ENCODE peak calls at places on chromosomes 12 and 14, in nine cellular contexts. U is stomach, O is Panc1, F is K562, W is sigmoid colon, Y is HCT116, D is prostate gland, C is GM23338, M is vagina. K is an unnamed sample.

GRCh38 chr12:14710632-14711324 is 14.4 kb upstream of the GUCY2C start:
- DNase-seq in F (no peak), M (no peak), C (peak; percentile 56), D (no peak), O (no peak), Y (no peak), W (no peak), U (no peak), K (peak; percentile 20)

GRCh38 chr14:32202468-32202865 is 602 bp downstream of the RNU6-8 start:
- DNase-seq in C (peak; percentile 28), F (peak; percentile 9), W (no peak), U (no peak), Y (no peak), M (no peak), O (peak; percentile 42), D (no peak), K (peak; percentile 18)

GRCh38 chr12:104011265-104011664 is 38.7 kb downstream of the GLT8D2 start:
- DNase-seq in C (no peak), M (no peak), W (no peak), O (peak; percentile 12), F (peak; percentile 51), U (no peak), Y (peak; percentile 16), D (no peak), K (no peak)

GRCh38 chr12:122045262-122045661 is 23.6 kb downstream of the BCL7A start:
- DNase-seq in F (no peak), W (no peak), O (no peak), Y (no peak), C (no peak), D (no peak), M (no peak), U (no peak), K (no peak)

GRCh38 chr12:111056618-111057521 is 136.5 kb upstream of the MYL2 start:
- DNase-seq in W (peak; percentile 37), D (no peak), Y (no peak), F (peak; percentile 17), U (no peak), O (no peak), C (no peak), M (no peak), K (no peak)

GRCh38 chr12:116749884-116750283 is 11.8 kb downstream of the RNFT2 start:
- DNase-seq in Y (no peak), U (no peak), W (no peak), D (no peak), M (no peak), F (no peak), O (no peak), C (no peak), K (no peak)

GRCh38 chr12:52836042-52836466 is 1.9 kb upstream of the KRT79 start:
- DNase-seq in Y (no peak), D (no peak), C (no peak), U (no peak), W (no peak), F (peak; percentile 61), M (no peak), O (no peak), K (no peak)

GRCh38 chr12:103673891-103674375 is 86.9 kb downstream of the STAB2 start:
- DNase-seq in U (no peak), D (no peak), F (peak; percentile 2), M (no peak), O (no peak), C (no peak), W (no peak), Y (no peak), K (no peak)

GRCh38 chr14:104968153-104968527 is 10.0 kb downstream of the AHNAK2 start:
- DNase-seq in U (peak; percentile 45), Y (no peak), D (peak; percentile 66), O (no peak), M (peak; percentile 92), C (peak; percentile 73), W (peak; percentile 96), F (no peak), K (no peak)

GRCh38 chr14:20836668-20837338 is 34.2 kb upstream of the RNASE1 start:
- DNase-seq in C (peak; percentile 85), W (no peak), Y (peak; percentile 66), O (no peak), U (peak; percentile 58), M (no peak), D (peak; percentile 50), F (peak; percentile 36), K (no peak)

GRCh38 chr14:96151242-96151641 is 53.4 kb upstream of the BDKRB2 start:
- DNase-seq in M (peak; percentile 72), C (no peak), F (no peak), U (no peak), W (no peak), O (no peak), Y (no peak), D (no peak), K (no peak)

GRCh38 chr14:78170203-78170602 is at the start of gene NRXN3:
- DNase-seq in C (peak; percentile 86), M (no peak), O (no peak), Y (no peak), U (no peak), F (no peak), W (no peak), D (no peak), K (no peak)

GRCh38 chr12:76137611-76138010 is 53.1 kb upstream of the NAP1L1 start:
- DNase-seq in W (no peak), U (no peak), D (no peak), C (peak; percentile 2), Y (no peak), F (no peak), O (no peak), M (no peak), K (no peak)

GRCh38 chr12:54411398-54412241 is 7.4 kb downstream of the ITGA5 start:
- DNase-seq in Y (no peak), F (peak; percentile 55), U (peak; percentile 31), W (peak; percentile 90), D (no peak), M (no peak), O (peak; percentile 82), C (peak; percentile 66), K (no peak)

GRCh38 chr12:108642269-108642870 is 8.7 kb upstream of the SELPLG start:
- DNase-seq in O (no peak), C (no peak), F (no peak), Y (no peak), M (no peak), U (no peak), W (no peak), D (no peak), K (no peak)

GRCh38 chr14:75222208-75222701 is 45.8 kb upstream of the TMED10 start:
- DNase-seq in U (no peak), W (peak; percentile 73), M (no peak), D (no peak), Y (no peak), O (no peak), F (peak; percentile 34), C (peak; percentile 38), K (no peak)

GRCh38 chr14:39169541-39169900 is 612 bp downstream of the TRAPPC6B start:
- DNase-seq in F (no peak), O (no peak), M (no peak), U (no peak), Y (no peak), D (peak; percentile 32), C (no peak), W (no peak), K (no peak)

GRCh38 chr14:39173198-39173597 is 1.9 kb upstream of the PNN start:
- DNase-seq in Y (no peak), U (no peak), W (no peak), C (no peak), F (no peak), M (no peak), O (no peak), D (no peak), K (no peak)

GRCh38 chr14:39168591-39168990 is 1.5 kb downstream of the TRAPPC6B start:
- DNase-seq in M (no peak), O (no peak), F (no peak), U (no peak), C (no peak), W (no peak), D (no peak), Y (no peak), K (no peak)
- H3K4me3 ChIP-seq in M (peak overlapping the region; percentile 80), O (peak overlapping the region; percentile 91), F (peak overlapping the region; percentile 96), U (peak overlapping the region; percentile 83), C (peak overlapping the region; percentile 91), W (peak overlapping the region; percentile 85), D (peak overlapping the region; percentile 91), Y (no peak overlapping the region), K (peak overlapping the region; percentile 95)

GRCh38 chr12:3117144-3117581 is 40.0 kb downstream of the TSPAN9 start:
- DNase-seq in U (no peak), Y (no peak), C (no peak), W (no peak), O (no peak), F (no peak), D (no peak), M (no peak), K (peak; percentile 24)

GRCh38 chr12:3117628-3118027 is 40.4 kb downstream of the TSPAN9 start:
- DNase-seq in U (no peak), M (no peak), O (no peak), D (no peak), C (no peak), W (no peak), Y (no peak), F (no peak), K (no peak)

GRCh38 chr12:3114671-3115070 is 37.5 kb downstream of the TSPAN9 start:
- DNase-seq in W (no peak), U (no peak), D (no peak), O (no peak), Y (no peak), M (no peak), F (no peak), C (no peak), K (no peak)

GRCh38 chr12:3115078-3115477 is 37.9 kb downstream of the TSPAN9 start:
- DNase-seq in O (no peak), D (no peak), F (no peak), W (no peak), C (no peak), U (no peak), Y (no peak), M (no peak), K (no peak)

GRCh38 chr12:3116106-3116898 is 39.1 kb downstream of the TSPAN9 start:
- DNase-seq in O (no peak), D (no peak), U (no peak), C (no peak), Y (no peak), W (no peak), M (no peak), F (no peak), K (no peak)
- H3K27ac ChIP-seq in O (no peak overlapping the region), D (no peak overlapping the region), U (no peak overlapping the region), C (no peak overlapping the region), Y (no peak overlapping the region), W (no peak overlapping the region), M (peak overlapping the region; percentile 54), F (no peak overlapping the region), K (no peak overlapping the region)

GRCh38 chr14:92549853-92550244 is 36.3 kb downstream of the RIN3 start:
- DNase-seq in U (no peak), W (peak; percentile 86), F (no peak), Y (no peak), C (no peak), O (no peak), M (no peak), D (no peak), K (no peak)
- TF ChIP-seq POLR2AphosphoS5 in U (no peak), W (peak; percentile 47), F (no peak), Y (no peak), C (no peak), O (no peak), M (no peak), D (no peak), K (no peak)

DNA sequence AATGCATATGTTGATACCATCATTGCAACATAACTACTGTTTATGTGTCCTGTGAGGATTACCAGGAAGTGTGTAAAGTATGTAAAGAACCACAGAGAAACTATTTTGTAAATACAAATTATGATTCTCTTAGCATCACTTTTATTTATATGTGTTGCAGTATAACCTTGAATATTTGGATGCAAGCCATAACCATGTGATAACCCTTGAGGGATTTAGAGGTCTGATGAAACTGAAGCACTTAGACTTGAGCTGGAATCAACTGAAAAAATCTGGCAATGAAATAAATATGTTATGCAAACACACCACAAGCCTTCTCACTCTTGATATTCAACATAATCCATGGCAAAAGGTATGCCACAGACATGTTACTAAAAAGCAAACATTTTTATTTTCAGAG is 77.6 kb downstream of the LRRC9 start:
- DNase-seq in Y (no peak), M (no peak), C (no peak), D (no peak), W (no peak), U (no peak), O (no peak), F (no peak), K (peak; percentile 94)
- H3K4me3 ChIP-seq in Y (no peak overlapping the region), M (no peak overlapping the region), C (no peak overlapping the region), D (no peak overlapping the region), W (no peak overlapping the region), U (no peak overlapping the region), O (no peak overlapping the region), F (no peak overlapping the region), K (peak overlapping the region; percentile 52)

K was measured in SK-N-MC.